ENCODE peak calls at places on chromosome 1, in four cellular contexts. R is AG10803, O is epithelial cell of esophagus, L is breast epithelium. Y is an unnamed sample.
A peak's percentile ranks its signal among the peaks of the same experiment; 100 is the strongest.

GRCh38 chr1:114274621-114275317 is 121.1 kb upstream of the SYT6 start:
- DNase-seq in L (no peak), O (no peak), R (no peak), Y (peak; percentile 30)

GRCh38 chr1:32035119-32035518 is 21.5 kb downstream of the KHDRBS1 start:
- DNase-seq in R (no peak), O (no peak), L (no peak), Y (no peak)

GRCh38 chr1:9008236-9008635 is 18.0 kb downstream of the SLC2A7 start:
- DNase-seq in R (no peak), O (no peak), L (no peak), Y (no peak)

GRCh38 chr1:53771648-53772047 is 32.7 kb upstream of the GLIS1 start:
- DNase-seq in O (peak; percentile 62), L (no peak), R (peak; percentile 94), Y (no peak)

GRCh38 chr1:234509457-234510328 is 30.7 kb upstream of the TARBP1 start:
- DNase-seq in L (no peak), O (peak; percentile 56), R (peak; percentile 54), Y (peak; percentile 18)

GRCh38 chr1:245016700-245017099 is 138.1 kb upstream of the KIF26B start:
- DNase-seq in R (no peak), O (no peak), L (no peak), Y (no peak)

GRCh38 chr1:44660176-44660575 is 14.1 kb downstream of the TMEM53 start:
- DNase-seq in L (peak; percentile 35), R (no peak), O (no peak), Y (peak; percentile 80)

GRCh38 chr1:241323510-241323909 is 33.5 kb downstream of the RGS7 start:
- DNase-seq in L (no peak), O (peak; percentile 61), R (peak; percentile 22), Y (no peak)

GRCh38 chr1:79568411-79568810 is 561.9 kb upstream of the ADGRL4 start:
- DNase-seq in O (peak; percentile 79), R (peak; percentile 15), L (no peak), Y (no peak)

GRCh38 chr1:109089242-109090015 is 1.1 kb upstream of the TMEM167B start:
- DNase-seq in O (peak; percentile 74), L (peak; percentile 66), R (peak; percentile 74), Y (peak; percentile 56)

GRCh38 chr1:166822385-166822784 is 16.9 kb upstream of the POGK start:
- DNase-seq in R (no peak), L (no peak), O (no peak), Y (no peak)

GRCh38 chr1:153649137-153649866 is 9.2 kb upstream of the SNAPIN start:
- DNase-seq in O (no peak), L (no peak), R (no peak), Y (no peak)

GRCh38 chr1:204480515-204480914 is 14.1 kb downstream of the PIK3C2B start:
- DNase-seq in O (no peak), R (no peak), L (no peak), Y (peak; percentile 60)

GRCh38 chr1:201149400-201149799 is 4.9 kb downstream of the TMEM9 start:
- DNase-seq in O (peak; percentile 67), R (peak; percentile 19), L (no peak), Y (peak; percentile 34)

GRCh38 chr1:20358761-20359263 is 68.1 kb downstream of the VWA5B1 start:
- DNase-seq in O (peak; percentile 19), L (no peak), R (peak; percentile 42), Y (peak; percentile 58)

GRCh38 chr1:218587890-218588289 is 242.8 kb downstream of the TGFB2 start:
- DNase-seq in O (no peak), R (no peak), L (no peak), Y (no peak)

GRCh38 chr1:24929876-24930702 is at the start of gene RUNX3:
- DNase-seq in O (peak; percentile 49), L (peak; percentile 70), R (peak; percentile 70), Y (no peak)

GRCh38 chr1:2073382-2074230 is 23.4 kb downstream of the PRKCZ start:
- DNase-seq in R (peak; percentile 44), O (no peak), L (no peak), Y (peak; percentile 87)

GRCh38 chr1:231584117-231584516 is 42.5 kb upstream of the DISC1 start:
- DNase-seq in L (no peak), R (peak; percentile 69), O (peak; percentile 66), Y (peak; percentile 28)

GRCh38 chr1:24874056-24874455 is 56.0 kb downstream of the RUNX3 start:
- DNase-seq in R (no peak), L (no peak), O (no peak), Y (no peak)

GRCh38 chr1:96596226-96596625 is 125.4 kb upstream of the PTBP2 start:
- DNase-seq in O (peak; percentile 55), R (peak; percentile 10), L (no peak), Y (peak; percentile 64)

GRCh38 chr1:200918006-200918405 is 23.3 kb downstream of the INAVA start:
- DNase-seq in R (no peak), L (no peak), O (no peak), Y (no peak)

GRCh38 chr1:180265201-180265600 is 35.1 kb downstream of the LHX4 start:
- DNase-seq in O (no peak), R (no peak), L (no peak), Y (no peak)

GRCh38 chr1:244651956-244652698 is 799 bp upstream of the DESI2 start:
- DNase-seq in O (no peak), L (no peak), R (peak; percentile 4), Y (no peak)

GRCh38 chr1:57007948-57008347 is 42.1 kb upstream of the C8B start:
- DNase-seq in O (no peak), L (no peak), R (peak; percentile 24), Y (no peak)

GRCh38 chr1:81312272-81312754 is 488.4 kb upstream of the ADGRL2 start:
- DNase-seq in O (no peak), R (no peak), L (no peak), Y (no peak)

DNA sequence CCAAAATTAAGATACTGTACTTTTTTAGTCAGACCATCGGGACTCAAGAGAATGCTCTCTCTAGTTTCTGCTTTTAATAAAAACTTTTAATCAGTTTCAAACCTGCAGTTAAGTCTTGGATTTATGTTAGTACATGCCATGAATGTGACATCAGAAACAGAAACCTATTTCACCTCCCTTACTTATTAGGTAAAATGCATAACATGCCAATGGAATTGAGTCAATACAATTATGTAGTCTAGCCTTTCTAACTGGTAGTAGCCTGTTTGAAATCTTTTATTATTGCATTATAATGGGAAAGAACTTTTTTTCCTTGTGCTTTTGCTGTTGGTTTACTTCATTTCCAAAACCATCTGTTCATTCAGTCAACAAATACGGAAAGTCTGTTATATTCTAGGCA is 4.8 kb downstream of the PHACTR4 start:
- DNase-seq in R (peak; percentile 73), L (no peak), O (peak; percentile 87), Y (no peak)
- H3K4me3 ChIP-seq in R (no peak overlapping the region), L (no peak overlapping the region), O (no peak overlapping the region), Y (no peak overlapping the region)

GRCh38 chr1:198166900-198167299 is 10.1 kb downstream of the NEK7 start:
- DNase-seq in L (no peak), O (no peak), R (no peak), Y (no peak)

GRCh38 chr1:198167436-198167934 is 10.7 kb downstream of the NEK7 start:
- DNase-seq in O (peak; percentile 82), L (no peak), R (no peak), Y (no peak)

GRCh38 chr1:198168180-198168579 is 11.4 kb downstream of the NEK7 start:
- DNase-seq in R (peak; percentile 45), O (peak; percentile 56), L (no peak), Y (no peak)

GRCh38 chr1:198169704-198170103 is 12.9 kb downstream of the NEK7 start:
- DNase-seq in R (no peak), O (peak; percentile 96), L (no peak), Y (no peak)

DNA sequence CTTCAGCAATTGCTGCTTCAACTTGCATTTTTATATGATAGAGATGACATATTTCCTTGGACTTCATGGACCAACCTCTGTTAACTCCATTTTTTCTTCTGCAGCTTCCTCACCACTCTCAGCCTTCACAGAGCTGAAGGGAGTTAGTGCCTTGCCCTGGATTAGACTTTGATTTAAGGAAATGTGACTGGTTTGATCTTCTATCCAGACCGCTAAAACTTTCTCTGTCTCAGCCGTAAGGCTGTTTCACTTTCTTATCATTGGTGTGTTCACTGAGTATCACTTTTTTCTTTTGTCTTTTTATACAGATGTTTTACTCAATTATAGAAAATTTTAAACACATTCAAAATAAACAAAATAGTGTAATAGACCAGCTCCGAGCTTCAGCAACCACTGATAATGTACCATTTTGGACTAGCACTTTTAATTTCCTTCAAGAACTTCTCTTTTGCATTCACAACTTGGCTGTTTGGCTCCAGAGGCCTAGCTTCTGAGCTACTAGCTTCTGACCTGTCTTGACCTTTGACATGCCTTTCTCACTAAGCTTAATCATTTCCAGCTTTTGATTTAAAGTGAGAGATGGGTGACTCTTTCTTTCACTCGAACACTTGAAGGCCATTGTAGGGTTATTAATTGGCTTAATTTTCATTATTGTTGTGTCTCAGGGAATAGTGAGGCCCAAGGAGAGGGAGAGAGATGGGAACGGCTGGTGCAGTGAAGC is 9.3 kb downstream of the NEK7 start:
- DNase-seq in L (no peak), R (no peak), O (no peak), Y (no peak)
- H3K4me3 ChIP-seq in L (no peak overlapping the region), R (no peak overlapping the region), O (no peak overlapping the region), Y (no peak overlapping the region)

GRCh38 chr1:184624626-184625025 is 130.0 kb downstream of the EDEM3 start:
- DNase-seq in O (peak; percentile 73), L (no peak), R (no peak), Y (no peak)

GRCh38 chr1:184624051-184624450 is 130.6 kb downstream of the EDEM3 start:
- DNase-seq in R (peak; percentile 31), L (peak; percentile 65), O (peak; percentile 77), Y (no peak)

GRCh38 chr1:184623404-184623803 is 131.3 kb downstream of the EDEM3 start:
- DNase-seq in O (no peak), L (no peak), R (no peak), Y (no peak)

GRCh38 chr1:184621262-184621661 is 133.4 kb downstream of the EDEM3 start:
- DNase-seq in L (no peak), R (peak; percentile 62), O (no peak), Y (no peak)

DNA sequence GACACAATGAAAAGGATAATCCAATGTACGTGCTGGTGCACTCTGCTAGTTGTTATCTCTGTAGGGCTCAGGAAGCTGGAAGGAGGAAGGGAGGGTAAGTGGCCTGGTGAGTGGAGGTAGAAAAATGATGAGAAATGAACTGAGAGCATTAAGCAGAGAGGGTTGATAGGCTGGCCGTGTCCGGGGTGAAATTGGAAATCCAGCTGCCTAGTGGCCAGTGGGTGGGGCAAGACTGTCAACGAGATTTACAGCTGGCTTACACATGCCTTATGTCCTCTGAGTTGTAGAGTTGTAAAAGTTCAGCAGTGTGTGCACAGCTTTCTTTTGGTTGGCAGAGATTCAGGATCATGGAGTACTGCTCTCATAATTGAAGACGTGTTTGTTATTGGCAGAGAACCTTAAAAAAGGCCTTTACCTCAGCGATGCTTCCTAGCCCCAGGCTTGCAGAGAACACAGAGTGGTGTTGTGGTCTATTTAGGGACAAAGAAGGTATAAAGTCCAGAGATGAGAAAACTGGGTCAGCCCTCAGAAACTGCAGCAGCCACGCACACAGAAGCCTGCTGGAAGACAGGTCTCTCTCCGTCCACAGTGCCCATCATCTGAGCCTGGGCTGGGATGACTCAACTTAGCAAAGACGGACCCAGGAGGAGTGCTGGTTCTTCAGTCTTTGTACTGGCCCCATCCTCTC is 132.4 kb downstream of the EDEM3 start:
- DNase-seq in L (peak; percentile 94), O (no peak), R (peak; percentile 94), Y (peak; percentile 83)
- H3K4me3 ChIP-seq in L (peak overlapping the region; percentile 39), O (no peak overlapping the region), R (no peak overlapping the region), Y (peak overlapping the region; percentile 32)

DNA sequence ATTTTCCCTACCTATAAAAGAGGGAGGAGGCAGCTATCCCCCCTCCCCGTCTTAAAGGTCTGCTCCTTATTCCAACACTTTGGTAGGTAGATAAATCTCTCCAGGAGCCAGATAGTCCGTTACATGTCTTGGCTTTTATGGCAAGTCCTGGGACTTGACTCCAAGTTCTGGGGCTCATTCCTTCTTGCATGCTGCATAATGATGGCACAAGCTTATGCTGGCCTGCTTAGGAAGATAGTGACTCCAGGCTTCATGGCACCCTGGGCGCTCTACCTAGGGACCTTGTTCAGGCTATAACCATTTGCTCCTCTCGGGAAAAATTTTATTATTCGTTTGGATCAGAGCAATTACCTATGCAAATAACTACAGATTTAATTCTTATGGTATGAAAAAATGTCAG is 3.7 kb downstream of the SLAMF1 start:
- DNase-seq in R (no peak), O (no peak), L (no peak), Y (no peak)
- H3K4me3 ChIP-seq in R (no peak overlapping the region), O (no peak overlapping the region), L (no peak overlapping the region), Y (no peak overlapping the region)